ENCODE peak calls at places on chromosomes 3 and 15, in four cellular contexts. Z, I, V and Q are unnamed samples.

GRCh38 chr15:63466378-63467192 is 37.8 kb upstream of the USP3 start:
- DNase-seq in Z (no peak), I (no peak), V (no peak), Q (no peak)

GRCh38 chr15:64895285-64896065 is 16.2 kb upstream of the ANKDD1A start:
- DNase-seq in Z (no peak), I (no peak), V (no peak), Q (no peak)

GRCh38 chr3:73490453-73491311 is 134.1 kb downstream of the PDZRN3 start:
- DNase-seq in Z (peak; percentile 90), I (no peak), V (no peak), Q (peak; percentile 54)

GRCh38 chr3:18729671-18730070 is 304.5 kb upstream of the SATB1 start:
- DNase-seq in Z (no peak), I (no peak), V (no peak), Q (no peak)

GRCh38 chr3:183224180-183224579 is 28.9 kb upstream of the B3GNT5 start:
- DNase-seq in Z (no peak), I (no peak), V (no peak), Q (no peak)

GRCh38 chr3:44969170-44969569 is 6.8 kb downstream of the ZDHHC3 start:
- DNase-seq in Z (no peak), I (no peak), V (no peak), Q (no peak)

GRCh38 chr3:149224736-149225594 is 3.3 kb upstream of the CP start:
- DNase-seq in Z (no peak), I (no peak), V (no peak), Q (no peak)

GRCh38 chr3:131223373-131224289 is 157.9 kb upstream of the NUDT16 start:
- DNase-seq in Z (no peak), I (no peak), V (no peak), Q (no peak)

GRCh38 chr3:122564155-122564912 is at the start of the genes DTX3L and PARP9:
- DNase-seq in Z (peak; percentile 96), I (peak; percentile 60), V (peak; percentile 66), Q (peak; percentile 92)

GRCh38 chr3:17432237-17432636 is 310.2 kb downstream of the TBC1D5 start:
- DNase-seq in Z (no peak), I (no peak), V (no peak), Q (no peak)

GRCh38 chr3:86990171-86990733 is 697 bp downstream of the VGLL3 start:
- DNase-seq in Z (no peak), I (no peak), V (no peak), Q (no peak)
- H3K4me1 ChIP-seq in Z (peaks cover 28% of the 10 kb centered on the region), I (no peaks in the 10 kb centered on the region), V (no peaks in the 10 kb centered on the region), Q (peaks cover 8% of the 10 kb centered on the region)

DNA sequence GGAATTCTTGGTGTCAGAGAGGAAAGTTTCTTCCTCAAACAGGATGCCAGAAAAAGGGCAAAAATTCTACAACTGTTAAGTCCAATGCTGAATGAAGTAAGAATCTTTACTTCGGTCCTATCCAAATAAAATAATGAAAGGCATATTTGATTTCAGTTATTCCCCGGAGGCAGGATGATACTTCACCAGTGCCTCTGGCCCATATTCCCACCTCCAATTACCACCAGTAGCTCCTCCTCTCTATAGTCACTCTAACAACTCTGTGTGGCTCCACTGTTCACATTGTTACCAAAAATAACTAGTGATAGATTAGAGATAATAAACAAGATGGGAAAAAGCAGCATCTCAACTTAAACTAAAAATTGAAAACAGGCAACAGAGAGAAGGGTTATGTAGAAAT is 20.7 kb downstream of the MAP1A start:
- DNase-seq in Z (no peak), I (no peak), V (no peak), Q (no peak)
- TF ChIP-seq CTCF in Z (no peak), I (no peak), V (no peak), Q (no peak)

GRCh38 chr15:72155021-72155621 is 36.9 kb downstream of the SENP8 start:
- DNase-seq in Z (no peak), I (peak; percentile 27), V (peak; percentile 31), Q (peak; percentile 63)

GRCh38 chr15:72154316-72154715 is 36.1 kb downstream of the SENP8 start:
- DNase-seq in Z (no peak), I (no peak), V (no peak), Q (no peak)

GRCh38 chr15:72156928-72157327 is 38.7 kb downstream of the SENP8 start:
- DNase-seq in Z (no peak), I (no peak), V (no peak), Q (no peak)

GRCh38 chr15:72153269-72153668 is 35.1 kb downstream of the SENP8 start:
- DNase-seq in Z (no peak), I (no peak), V (no peak), Q (no peak)

GRCh38 chr15:72155635-72156616 is 37.7 kb downstream of the SENP8 start:
- DNase-seq in Z (peak; percentile 96), I (peak; percentile 85), V (peak; percentile 65), Q (peak; percentile 81)
- TF ChIP-seq POLR2A in Z (no peak), I (no peak), V (no peak), Q (no peak)

GRCh38 chr15:67195305-67195704 is 59.2 kb downstream of the AAGAB start:
- DNase-seq in Z (peak; percentile 45), I (no peak), V (no peak), Q (no peak)

GRCh38 chr15:67196672-67197363 is 57.6 kb downstream of the AAGAB start:
- DNase-seq in Z (peak; percentile 77), I (no peak), V (no peak), Q (no peak)

GRCh38 chr15:67197364-67197695 is 57.1 kb downstream of the AAGAB start:
- DNase-seq in Z (peak; percentile 85), I (no peak), V (no peak), Q (no peak)

GRCh38 chr15:67194171-67195114 is 60.0 kb downstream of the AAGAB start:
- DNase-seq in Z (peak; percentile 91), I (no peak), V (no peak), Q (no peak)

GRCh38 chr15:67196222-67196621 is 58.2 kb downstream of the AAGAB start:
- DNase-seq in Z (no peak), I (no peak), V (no peak), Q (no peak)
- H3K4me1 ChIP-seq in Z (peaks cover 50% of the 10 kb centered on the region), I (no peaks in the 10 kb centered on the region), V (peaks cover 85% of the 10 kb centered on the region), Q (peaks cover 49% of the 10 kb centered on the region)

DNA sequence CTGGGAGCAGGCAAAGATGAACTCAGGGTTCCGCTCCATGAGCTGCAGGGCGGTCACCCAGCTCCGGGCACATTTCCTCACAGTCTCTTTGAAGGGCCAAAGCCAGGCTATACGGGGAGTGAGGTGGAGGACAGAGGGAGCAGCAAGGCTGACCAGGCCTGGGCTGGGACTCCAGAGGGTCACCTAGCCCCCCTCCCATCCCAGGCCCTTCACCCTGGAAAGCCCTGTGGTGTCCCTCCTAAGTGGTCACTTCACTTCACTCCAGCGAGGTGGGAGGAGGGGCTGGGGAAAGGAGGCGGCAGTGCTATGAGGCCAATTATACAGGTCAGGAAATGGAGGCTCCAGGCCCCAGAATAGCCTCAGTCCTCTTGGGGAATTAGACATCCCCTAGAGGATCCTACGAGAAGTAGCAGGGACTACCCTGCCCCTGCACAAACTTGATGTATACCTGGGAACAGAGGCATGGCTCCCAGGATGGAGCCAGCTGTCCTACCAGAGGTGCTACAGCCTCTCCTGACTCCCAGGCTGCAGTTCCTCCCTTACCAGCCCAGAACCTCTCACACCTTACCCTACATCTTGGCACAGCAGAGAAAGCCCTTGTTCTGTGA is 5.7 kb downstream of the MAN2C1 start:
- DNase-seq in Z (no peak), I (no peak), V (no peak), Q (no peak)
- TF ChIP-seq CTCF in Z (no peak), I (no peak), V (no peak), Q (no peak)

DNA sequence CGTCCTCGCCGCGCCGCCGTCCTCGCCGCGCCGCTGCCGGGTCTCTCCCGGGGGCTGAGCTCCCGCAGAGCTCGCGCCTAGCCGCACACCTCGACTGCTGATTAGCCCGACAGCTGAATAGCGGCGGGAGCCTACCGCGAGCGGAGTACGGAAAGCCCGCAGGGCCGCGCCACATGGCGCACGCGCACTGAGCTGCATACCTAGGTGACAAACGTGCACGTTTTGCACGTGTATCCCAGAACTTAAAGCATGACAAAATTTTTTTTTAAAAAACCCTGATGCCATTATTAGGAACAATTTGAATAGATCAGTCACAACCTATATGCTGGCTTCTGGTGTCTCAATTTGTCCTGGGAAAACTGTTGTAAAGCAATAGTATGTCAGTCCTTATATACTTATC is at the start of gene GOLGA8A:
- DNase-seq in Z (no peak), I (no peak), V (peak; percentile 33), Q (peak; percentile 68)
- TF ChIP-seq POLR2A in Z (no peak), I (no peak), V (no peak), Q (no peak)